ENCODE peak calls at places on chromosomes 3 and 15, in eight cellular contexts. W, S, F, Y, R, K, M and H are unnamed samples. For H3K4me1 and H3K9me3, the result is how much of the 10 kb centered on the place peaks cover.

GRCh38 chr15:66701422-66702034 is 508 bp upstream of the SMAD6 start:
- DNase-seq in W (peak), S (peak), F (peak), Y (peak), R (no peak), K (peak), M (peak), H (no peak)

GRCh38 chr3:4303187-4304123 is at the start of gene SETMAR:
- DNase-seq in W (peak), S (peak), F (peak), Y (peak), R (peak), K (peak), M (peak), H (peak)

GRCh38 chr3:12897537-12898289 is 56.3 kb upstream of the RPL32 start:
- DNase-seq in W (no peak), S (peak), F (no peak), Y (peak), R (no peak), K (no peak), M (no peak), H (no peak)

GRCh38 chr3:152375546-152375945 is 106.8 kb downstream of the MBNL1 start:
- DNase-seq in W (no peak), S (no peak), F (no peak), Y (no peak), R (no peak), K (no peak), M (no peak), H (no peak)

GRCh38 chr3:129506272-129506742 is 22.1 kb upstream of the RHO start:
- DNase-seq in W (no peak), S (no peak), F (no peak), Y (peak), R (no peak), K (no peak), M (no peak), H (no peak)

GRCh38 chr3:71585126-71585525 is 1.6 kb upstream of the FOXP1 start:
- DNase-seq in W (no peak), S (no peak), F (no peak), Y (no peak), R (no peak), K (no peak), M (no peak), H (no peak)

GRCh38 chr15:27734785-27735495 is 364.2 kb downstream of the OCA2 start:
- DNase-seq in W (no peak), S (no peak), F (no peak), Y (no peak), R (no peak), K (no peak), M (no peak), H (no peak)

GRCh38 chr3:195226445-195226844 is 44.5 kb downstream of the XXYLT1 start:
- DNase-seq in W (no peak), S (no peak), F (peak), Y (peak), R (peak), K (no peak), M (no peak), H (peak)

GRCh38 chr3:52339612-52340011 is 23.5 kb downstream of the DNAH1 start:
- DNase-seq in W (peak), S (peak), F (no peak), Y (no peak), R (no peak), K (no peak), M (peak), H (no peak)

GRCh38 chr3:141076821-141077571 is 25.8 kb downstream of the SPSB4 start:
- DNase-seq in W (no peak), S (peak), F (peak), Y (peak), R (peak), K (peak), M (peak), H (peak)
- H3K4me3 ChIP-seq in W (no peak), S (peak), F (peak), Y (peak), R (peak), K (peak), M (peak), H (peak)

DNA sequence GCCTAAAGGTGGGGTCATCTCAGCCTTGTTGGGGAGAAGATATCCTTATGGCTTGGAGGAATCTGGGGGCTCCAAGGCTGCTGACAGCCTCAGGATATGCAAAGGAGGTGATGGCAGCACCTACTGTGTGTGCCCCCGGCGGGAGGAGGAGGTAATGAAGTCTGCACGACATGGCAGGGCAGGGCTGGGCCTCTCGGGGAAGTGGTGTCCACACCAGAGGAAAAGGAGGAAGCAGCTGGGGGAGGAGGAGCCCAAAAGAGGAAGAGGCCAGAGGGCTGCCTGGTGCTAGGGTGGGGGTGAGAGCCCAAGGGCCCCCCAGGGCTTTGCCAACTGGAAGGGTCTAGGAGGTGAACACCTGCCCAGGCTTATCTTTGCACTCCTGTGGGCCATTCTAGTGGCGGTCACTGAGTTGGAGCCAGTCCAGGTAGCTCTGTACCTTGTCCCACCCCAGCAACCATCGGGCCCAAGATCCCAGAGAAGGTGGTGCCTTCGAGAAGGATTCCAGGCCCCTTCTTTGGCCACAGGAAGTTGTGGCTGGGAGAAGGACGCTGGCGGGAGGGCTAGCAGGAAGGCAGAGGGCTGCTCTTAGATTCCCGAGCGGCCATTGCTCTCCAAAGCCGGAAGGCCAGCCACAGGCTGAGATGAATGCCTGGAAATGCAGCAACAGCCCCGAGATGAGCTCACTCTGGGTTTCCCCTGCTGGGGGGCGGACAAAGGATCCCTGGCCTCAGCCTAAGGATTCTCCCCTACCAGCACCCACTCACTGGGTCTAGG is 7.0 kb downstream of the GNAI2 start:
- DNase-seq in W (no peak), S (peak), F (peak), Y (peak), R (no peak), K (peak), M (peak), H (peak)
- H3K4me1 ChIP-seq in W (half or more), S (under half), F (half or more), Y (half or more), R (half or more), K (under half), M (half or more), H (half or more)

GRCh38 chr3:177914224-177914623 is 622.0 kb upstream of the KCNMB2 start:
- DNase-seq in W (no peak), S (no peak), F (no peak), Y (no peak), R (no peak), K (no peak), M (no peak), H (no peak)
- H3K9me3 ChIP-seq in W (under half), S (under half), F (under half), Y (under half), R (under half), K (under half), M (under half), H (under half)

GRCh38 chr3:49388416-49388815 is 23.4 kb downstream of the RHOA start:
- DNase-seq in W (no peak), S (no peak), F (no peak), Y (no peak), R (no peak), K (no peak), M (no peak), H (no peak)
- H3K4me3 ChIP-seq in W (no peak), S (no peak), F (no peak), Y (no peak), R (no peak), K (no peak), M (no peak), H (no peak)

GRCh38 chr15:37016287-37016686 is 84.1 kb downstream of the MEIS2 start:
- DNase-seq in W (no peak), S (no peak), F (no peak), Y (no peak), R (peak), K (peak), M (peak), H (peak)
- H3K4me1 ChIP-seq in W (under half), S (under half), F (under half), Y (under half), R (under half), K (under half), M (under half), H (under half)